ENCODE peak calls at places on chromosomes 2 and 18, in five cellular contexts. K is kidney; J is dorsolateral prefrontal cortex; F is AG09319; V is activated CD8-positive, alpha-beta T cell treated with anti-CD3 and anti-CD28 coated beads for 36 hours. B is an unnamed sample.

GRCh38 chr2:96527990-96528679 is 8.4 kb upstream of the ARID5A start:
- DNase-seq in J (no peak), F (no peak), V (peak; percentile 88), K (no peak), B (no peak)

GRCh38 chr2:10341193-10341592 is 38.5 kb downstream of the HPCAL1 start:
- DNase-seq in F (no peak), J (no peak), K (no peak), V (no peak), B (no peak)

GRCh38 chr18:37447959-37448916 is 117.4 kb downstream of the CELF4 start:
- DNase-seq in K (no peak), F (no peak), J (no peak), V (no peak), B (no peak)

GRCh38 chr2:223725494-223725893 is 111.9 kb downstream of the AP1S3 start:
- DNase-seq in K (peak; percentile 94), F (peak; percentile 76), J (peak; percentile 76), V (no peak), B (no peak)

GRCh38 chr2:179837408-179837807 is 24.0 kb downstream of the ZNF385B start:
- DNase-seq in V (no peak), J (no peak), K (no peak), F (peak; percentile 10), B (no peak)

GRCh38 chr2:10441966-10442365 is 6.2 kb downstream of the ODC1 start:
- DNase-seq in J (no peak), K (no peak), F (no peak), V (peak; percentile 59), B (no peak)

GRCh38 chr2:121532347-121532766 is 1.7 kb downstream of the RNU4ATAC start:
- DNase-seq in K (no peak), F (no peak), J (no peak), V (no peak), B (no peak)

GRCh38 chr2:8138525-8138922 is 543.3 kb upstream of the ID2 start:
- DNase-seq in V (no peak), F (no peak), K (no peak), J (no peak), B (no peak)

GRCh38 chr2:207807516-207807915 is 37.8 kb upstream of the FZD5 start:
- DNase-seq in V (peak; percentile 52), K (no peak), J (no peak), F (no peak), B (no peak)

GRCh38 chr2:173414823-173415322 is 60.2 kb downstream of the CDCA7 start:
- DNase-seq in J (no peak), F (no peak), V (no peak), K (no peak), B (no peak)

GRCh38 chr2:41930807-41931566 is 116.8 kb upstream of the PKDCC start:
- DNase-seq in K (peak; percentile 77), F (no peak), V (no peak), J (no peak), B (no peak)

GRCh38 chr2:239343946-239344856 is 56.6 kb downstream of the HDAC4 start:
- DNase-seq in J (no peak), K (no peak), V (no peak), F (no peak), B (no peak)

GRCh38 chr2:230685165-230685560 is 27.5 kb upstream of the CAB39 start:
- DNase-seq in K (no peak), J (no peak), F (no peak), V (no peak), B (no peak)

GRCh38 chr2:34105015-34105767 is 506.1 kb upstream of the FAM98A start:
- DNase-seq in K (no peak), F (peak; percentile 2), J (no peak), V (no peak), B (no peak)

GRCh38 chr2:148907085-148907785 is 32.2 kb downstream of the KIF5C start:
- DNase-seq in V (no peak), K (no peak), J (no peak), F (no peak), B (no peak)

GRCh38 chr2:174633621-174633927 is 36.0 kb upstream of the WIPF1 start:
- DNase-seq in F (no peak), J (no peak), K (no peak), V (no peak), B (no peak)

GRCh38 chr2:60976875-60977561 is 40.5 kb upstream of the PEX13 start:
- DNase-seq in V (peak; percentile 27), K (no peak), J (no peak), F (no peak), B (no peak)

GRCh38 chr18:21489119-21489750 is 111.3 kb downstream of the ESCO1 start:
- DNase-seq in V (peak; percentile 46), J (no peak), F (no peak), K (no peak), B (peak; percentile 77)

GRCh38 chr2:206989306-206989705 is 50.0 kb downstream of the CPO start:
- DNase-seq in V (peak; percentile 26), J (no peak), F (no peak), K (no peak), B (no peak)

GRCh38 chr2:105782123-105782522 is 37.4 kb downstream of the NCK2 start:
- DNase-seq in J (no peak), F (no peak), V (no peak), K (no peak), B (no peak)

DNA sequence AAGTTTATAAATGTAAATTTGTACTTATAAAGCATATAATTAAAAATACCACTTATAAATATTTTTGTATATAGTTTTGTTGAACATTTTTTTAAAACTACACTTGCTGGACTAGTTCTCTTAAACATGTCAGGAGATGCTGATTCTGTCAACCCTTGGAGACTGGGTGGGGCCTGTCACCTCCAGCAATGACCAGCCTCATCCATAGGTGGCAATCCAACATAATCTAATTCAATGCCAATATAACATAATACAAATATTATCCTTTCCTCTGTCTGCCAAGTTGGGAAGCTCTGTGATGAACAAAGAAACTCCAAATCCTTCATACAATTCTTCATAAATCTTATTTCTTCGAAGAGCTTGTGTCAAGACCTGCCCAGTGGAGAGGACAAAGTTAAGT is 140.4 kb downstream of the RBMS1 start:
- DNase-seq in V (peak; percentile 52), F (no peak), J (no peak), K (no peak), B (no peak)
- TF ChIP-seq CTCF in V (peak; percentile 60), F (no peak), J (no peak), K (no peak), B (peak; percentile 43)

DNA sequence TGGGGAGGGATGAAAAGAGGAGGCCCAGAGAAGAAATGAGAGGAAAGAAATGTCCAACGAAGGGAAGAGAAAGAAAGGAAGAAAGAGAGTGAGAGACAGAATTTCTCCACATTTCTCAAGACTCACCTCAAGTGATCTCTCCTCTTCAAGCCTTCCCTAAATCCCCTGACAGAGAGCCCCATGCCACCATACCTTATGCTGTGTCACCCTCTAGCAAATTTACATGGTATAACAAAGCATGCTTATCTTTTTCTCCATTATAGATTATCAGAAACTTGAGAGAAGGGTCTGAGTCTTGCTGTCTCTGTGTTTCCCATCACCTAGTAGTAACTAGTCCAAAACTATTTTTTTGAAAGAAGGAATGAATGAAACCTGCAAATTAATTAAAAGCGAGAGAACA is 1208.4 kb downstream of the DPP10 start:
- DNase-seq in K (no peak), F (no peak), V (no peak), J (no peak), B (no peak)
- TF ChIP-seq CTCF in K (no peak), F (no peak), V (no peak), J (no peak), B (no peak)

GRCh38 chr2:74497777-74498499 is 1.5 kb downstream of the LBX2 start:
- DNase-seq in J (no peak), F (no peak), V (peak; percentile 39), K (peak; percentile 83), B (no peak)
- TF ChIP-seq CTCF in J (no peak), F (no peak), V (no peak), K (no peak), B (no peak)

DNA sequence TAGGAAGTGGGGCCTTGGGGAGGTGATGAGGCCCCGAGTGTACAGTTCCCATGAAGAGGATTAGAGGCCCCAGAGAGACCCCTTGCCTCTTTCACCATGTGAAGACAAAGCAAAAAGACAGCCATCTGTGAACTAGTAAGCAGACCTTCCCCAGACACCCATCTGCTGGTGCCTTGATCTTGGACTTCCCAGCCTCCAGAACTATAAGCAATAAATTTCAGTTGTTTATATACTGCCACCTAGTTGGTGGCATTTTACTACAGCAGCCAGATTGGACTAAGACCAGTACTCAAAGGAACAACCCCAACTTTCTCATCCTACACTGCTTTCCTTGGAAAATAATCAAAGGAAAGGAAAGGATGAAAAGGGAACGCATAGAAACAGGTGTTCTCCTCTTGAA is 27.9 kb upstream of the CREG2 start:
- DNase-seq in J (no peak), K (no peak), V (no peak), F (no peak), B (no peak)
- TF ChIP-seq CTCF in J (no peak), K (no peak), V (no peak), F (no peak), B (no peak)